ENCODE peak calls at places on chromosomes 2 and 18, in ten cellular contexts. K is tibial artery; T is prostate gland; P is activated CD4-positive, alpha-beta T cell treated with anti-CD3 and anti-CD28 coated beads, Interleukin-2, amount 50 U/mL, for 48 hours; A is activated T-helper 1 cell treated with Interleukin-2 at 50 U/mL for 16 hours; G is K562; W is NCI-H1694 treated with DMSO at 0.1 percent for 48 hours; F is T-helper 2 cell; M is caudate nucleus; I is cardiac fibroblast. H is an unnamed sample.

GRCh38 chr2:200408428-200409311 is 101.2 kb downstream of the KCTD18 start:
- DNase-seq in K (no peak), T (no peak), P (no peak), A (no peak), G (peak), W (no peak), F (no peak), M (no peak), I (peak), H (peak)

GRCh38 chr2:234544659-234545611 is 48.1 kb upstream of the ARL4C start:
- DNase-seq in K (peak), T (peak), P (peak), A (peak), G (peak), W (peak), F (peak), M (no peak), I (peak), H (peak)

GRCh38 chr2:106189764-106190468 is 4.2 kb downstream of the UXS1 start:
- DNase-seq in K (no peak), T (no peak), P (no peak), A (no peak), G (no peak), W (no peak), F (no peak), M (no peak), I (peak), H (no peak)

GRCh38 chr2:238169021-238169707 is 10.4 kb downstream of the ERFE start:
- DNase-seq in K (peak), T (no peak), P (no peak), A (no peak), G (no peak), W (no peak), F (no peak), M (no peak), I (peak), H (no peak)

GRCh38 chr2:197261808-197262226 is 48.8 kb downstream of the ANKRD44 start:
- DNase-seq in K (no peak), T (no peak), P (no peak), A (no peak), G (no peak), W (no peak), F (no peak), M (no peak), I (peak), H (no peak)

GRCh38 chr18:22098563-22098989 is 70.8 kb upstream of the GATA6 start:
- DNase-seq in K (no peak), T (no peak), P (no peak), A (no peak), G (no peak), W (no peak), F (no peak), M (no peak), I (no peak), H (no peak)

GRCh38 chr2:212816267-212816666 is 277.7 kb upstream of the ERBB4 start:
- DNase-seq in K (no peak), T (no peak), P (no peak), A (no peak), G (no peak), W (no peak), F (no peak), M (no peak), I (no peak), H (no peak)

GRCh38 chr2:112959109-112959591 is 18.7 kb upstream of the IL36G start:
- DNase-seq in K (no peak), T (no peak), P (no peak), A (no peak), G (peak), W (peak), F (no peak), M (no peak), I (peak), H (no peak)

GRCh38 chr2:46967990-46968647 is 52.5 kb upstream of the MCFD2 start:
- DNase-seq in K (peak), T (peak), P (no peak), A (no peak), G (peak), W (no peak), F (no peak), M (no peak), I (peak), H (peak)

GRCh38 chr2:42090216-42090615 is 42.4 kb downstream of the PKDCC start:
- DNase-seq in K (no peak), T (no peak), P (no peak), A (no peak), G (no peak), W (no peak), F (no peak), M (no peak), I (no peak), H (no peak)

GRCh38 chr2:80126596-80127189 is 177.9 kb downstream of the LRRTM1 start:
- DNase-seq in K (no peak), T (no peak), P (no peak), A (no peak), G (no peak), W (no peak), F (no peak), M (no peak), I (peak), H (no peak)

GRCh38 chr2:85160946-85161625 is 27.9 kb downstream of the TCF7L1 start:
- DNase-seq in K (no peak), T (no peak), P (no peak), A (no peak), G (no peak), W (no peak), F (no peak), M (no peak), I (no peak), H (peak)

GRCh38 chr2:129762386-129763189 is 216.9 kb upstream of the RAB6C start:
- DNase-seq in K (no peak), T (no peak), P (no peak), A (no peak), G (no peak), W (no peak), F (no peak), M (no peak), I (no peak), H (no peak)

GRCh38 chr18:56112984-56113383 is 525.0 kb upstream of the TCF4 start:
- DNase-seq in K (no peak), T (no peak), P (no peak), A (no peak), G (no peak), W (no peak), F (no peak), M (no peak), I (no peak), H (no peak)

GRCh38 chr2:134183679-134184078 is 70.2 kb upstream of the MGAT5 start:
- DNase-seq in K (no peak), T (no peak), P (no peak), A (no peak), G (no peak), W (no peak), F (no peak), M (no peak), I (no peak), H (no peak)

GRCh38 chr2:46404181-46404759 is 75.1 kb upstream of the TMEM247 start:
- DNase-seq in K (no peak), T (no peak), P (no peak), A (no peak), G (no peak), W (no peak), F (no peak), M (no peak), I (no peak), H (no peak)

GRCh38 chr2:160469615-160470204 is 23.9 kb downstream of the RBMS1 start:
- DNase-seq in K (no peak), T (no peak), P (no peak), A (no peak), G (no peak), W (no peak), F (no peak), M (no peak), I (no peak), H (no peak)

GRCh38 chr2:240556553-240557100 is 1.2 kb downstream of the ANKMY1 start:
- DNase-seq in K (no peak), T (peak), P (peak), A (peak), G (peak), W (peak), F (peak), M (no peak), I (peak), H (peak)

GRCh38 chr2:222302178-222303018 is 3.6 kb upstream of the PAX3 start:
- DNase-seq in K (no peak), T (no peak), P (no peak), A (no peak), G (no peak), W (no peak), F (no peak), M (no peak), I (no peak), H (peak)

GRCh38 chr2:28142403-28142802 is 250.3 kb upstream of the FOSL2 start:
- DNase-seq in K (no peak), T (no peak), P (no peak), A (no peak), G (no peak), W (no peak), F (no peak), M (no peak), I (peak), H (no peak)

GRCh38 chr2:79782540-79782939 is 269.7 kb downstream of the CTNNA2 start:
- DNase-seq in K (no peak), T (no peak), P (no peak), A (no peak), G (no peak), W (no peak), F (no peak), M (no peak), I (no peak), H (no peak)

GRCh38 chr2:200382883-200383282 is 76.4 kb downstream of the SPATS2L start:
- DNase-seq in K (no peak), T (no peak), P (no peak), A (no peak), G (no peak), W (no peak), F (no peak), M (no peak), I (no peak), H (no peak)

GRCh38 chr2:225122582-225123486 is 80.6 kb upstream of the DOCK10 start:
- DNase-seq in K (no peak), T (no peak), P (peak), A (no peak), G (peak), W (peak), F (no peak), M (no peak), I (peak), H (peak)

GRCh38 chr2:84424152-84424551 is 34.9 kb downstream of the SUCLG1 start:
- DNase-seq in K (no peak), T (no peak), P (no peak), A (no peak), G (peak), W (peak), F (no peak), M (no peak), I (peak), H (no peak)

GRCh38 chr2:146615778-146616177 is 1229.1 kb upstream of the ACVR2A start:
- DNase-seq in K (no peak), T (no peak), P (no peak), A (no peak), G (no peak), W (no peak), F (no peak), M (no peak), I (no peak), H (no peak)

GRCh38 chr18:11998182-11998581 is 16.9 kb downstream of the IMPA2 start:
- DNase-seq in K (no peak), T (no peak), P (no peak), A (no peak), G (no peak), W (no peak), F (no peak), M (no peak), I (no peak), H (no peak)

GRCh38 chr2:74917702-74918619 is 40.5 kb upstream of the POLE4 start:
- DNase-seq in K (no peak), T (no peak), P (no peak), A (no peak), G (no peak), W (no peak), F (no peak), M (no peak), I (peak), H (no peak)

GRCh38 chr2:134218928-134219707 is 34.8 kb upstream of the MGAT5 start:
- DNase-seq in K (peak), T (no peak), P (peak), A (peak), G (peak), W (no peak), F (no peak), M (no peak), I (no peak), H (no peak)

GRCh38 chr18:68660355-68661183 is 54.3 kb downstream of the TMX3 start:
- DNase-seq in K (no peak), T (no peak), P (no peak), A (no peak), G (peak), W (peak), F (no peak), M (no peak), I (peak), H (no peak)

GRCh38 chr18:63741769-63742168 is 33.4 kb upstream of the SERPINB7 start:
- DNase-seq in K (no peak), T (no peak), P (no peak), A (no peak), G (no peak), W (no peak), F (no peak), M (no peak), I (peak), H (no peak)

GRCh38 chr2:15964936-15965563 is 24.7 kb downstream of the MYCN start:
- DNase-seq in K (no peak), T (peak), P (no peak), A (no peak), G (no peak), W (no peak), F (no peak), M (no peak), I (no peak), H (peak)

GRCh38 chr18:34643982-34644381 is 66.1 kb upstream of the DTNA start:
- DNase-seq in K (no peak), T (no peak), P (no peak), A (no peak), G (no peak), W (no peak), F (no peak), M (no peak), I (peak), H (no peak)

GRCh38 chr2:168212866-168213265 is 34.5 kb downstream of the STK39 start:
- DNase-seq in K (no peak), T (no peak), P (no peak), A (no peak), G (no peak), W (no peak), F (no peak), M (no peak), I (no peak), H (no peak)

GRCh38 chr2:237488295-237488694 is 1.2 kb downstream of the MLPH start:
- DNase-seq in K (no peak), T (no peak), P (no peak), A (no peak), G (no peak), W (no peak), F (no peak), M (no peak), I (no peak), H (peak)

GRCh38 chr18:64398320-64398719 is 249.4 kb upstream of the LINC00305 start:
- DNase-seq in K (no peak), T (no peak), P (no peak), A (no peak), G (no peak), W (no peak), F (no peak), M (no peak), I (no peak), H (no peak)

GRCh38 chr2:230905448-230906430 is 19.3 kb downstream of the GPR55 start:
- DNase-seq in K (no peak), T (no peak), P (peak), A (peak), G (peak), W (no peak), F (peak), M (no peak), I (peak), H (peak)

GRCh38 chr2:108323619-108324018 is 34.9 kb downstream of the SULT1C2 start:
- DNase-seq in K (no peak), T (no peak), P (no peak), A (no peak), G (no peak), W (no peak), F (no peak), M (no peak), I (peak), H (no peak)

GRCh38 chr18:32072321-32072720 is 19.4 kb upstream of the RNF138 start:
- DNase-seq in K (no peak), T (no peak), P (no peak), A (no peak), G (peak), W (peak), F (no peak), M (no peak), I (no peak), H (no peak)

GRCh38 chr2:8575810-8576423 is 105.9 kb upstream of the ID2 start:
- DNase-seq in K (no peak), T (no peak), P (no peak), A (no peak), G (no peak), W (no peak), F (no peak), M (no peak), I (no peak), H (no peak)

H was measured in thyroid gland.